ENCODE peak calls at places on chromosome 11, in ten cellular contexts. R is OCI-LY7, O is brain microvascular endothelial cell, Z is GM23248, Y is breast epithelium, C is spleen, X is PC-3, W is HAP-1, M is upper lobe of right lung, Q is epithelial cell of esophagus. A is an unnamed sample.

GRCh38 chr11:44899959-44900358 is 50.7 kb downstream of the TP53I11 start:
- DNase-seq in R (peak), O (peak), Z (peak), Y (no peak), C (no peak), X (peak), W (peak), M (no peak), Q (peak), A (no peak)

GRCh38 chr11:116420770-116421528 is 351.8 kb downstream of the BUD13 start:
- DNase-seq in R (no peak), O (peak), Z (peak), Y (no peak), C (no peak), X (peak), W (no peak), M (no peak), Q (peak), A (no peak)

GRCh38 chr11:113014731-113015455 is 53.7 kb downstream of the NCAM1 start:
- DNase-seq in R (no peak), O (no peak), Z (peak), Y (no peak), C (no peak), X (no peak), W (no peak), M (no peak), Q (no peak), A (peak)

GRCh38 chr11:78993800-78994430 is 419.3 kb upstream of the NARS2 start:
- DNase-seq in R (no peak), O (no peak), Z (no peak), Y (no peak), C (no peak), X (no peak), W (no peak), M (no peak), Q (no peak), A (no peak)

GRCh38 chr11:44627911-44628729 is 62.7 kb downstream of the CD82 start:
- DNase-seq in R (no peak), O (no peak), Z (peak), Y (no peak), C (peak), X (no peak), W (no peak), M (peak), Q (no peak), A (peak)

GRCh38 chr11:12813371-12814225 is 139.4 kb downstream of the TEAD1 start:
- DNase-seq in R (no peak), O (peak), Z (peak), Y (no peak), C (no peak), X (peak), W (no peak), M (no peak), Q (peak), A (no peak)

GRCh38 chr11:78228467-78228866 is 39.7 kb downstream of the USP35 start:
- DNase-seq in R (peak), O (peak), Z (peak), Y (no peak), C (no peak), X (peak), W (peak), M (no peak), Q (peak), A (no peak)

GRCh38 chr11:115244314-115244713 is 259.9 kb downstream of the CADM1 start:
- DNase-seq in R (no peak), O (no peak), Z (no peak), Y (no peak), C (no peak), X (no peak), W (no peak), M (no peak), Q (no peak), A (no peak)

GRCh38 chr11:123076484-123076883 is 14.5 kb upstream of the HSPA8 start:
- DNase-seq in R (no peak), O (no peak), Z (no peak), Y (no peak), C (no peak), X (no peak), W (no peak), M (no peak), Q (no peak), A (no peak)

GRCh38 chr11:123413636-123414035 is 16.4 kb upstream of the GRAMD1B start:
- DNase-seq in R (no peak), O (no peak), Z (peak), Y (no peak), C (no peak), X (no peak), W (no peak), M (no peak), Q (no peak), A (no peak)

GRCh38 chr11:73983764-73984543 is 1.3 kb upstream of the UCP2 start:
- DNase-seq in R (peak), O (no peak), Z (no peak), Y (peak), C (peak), X (no peak), W (no peak), M (peak), Q (no peak), A (peak)
- H3K4me3 ChIP-seq in R (peak), O (peak), Z (peak), Y (peak), C (peak), X (peak), W (peak), M (peak), Q (peak), A (peak)

GRCh38 chr11:20022363-20023081 is 137.8 kb downstream of the DBX1 start:
- DNase-seq in R (peak), O (peak), Z (no peak), Y (no peak), C (no peak), X (peak), W (peak), M (no peak), Q (peak), A (no peak)

GRCh38 chr11:20023082-20023426 is 137.2 kb downstream of the DBX1 start:
- DNase-seq in R (no peak), O (no peak), Z (no peak), Y (no peak), C (no peak), X (no peak), W (no peak), M (no peak), Q (no peak), A (no peak)

GRCh38 chr11:20025331-20025840 is 134.9 kb downstream of the DBX1 start:
- DNase-seq in R (no peak), O (no peak), Z (no peak), Y (no peak), C (no peak), X (no peak), W (no peak), M (no peak), Q (no peak), A (no peak)

GRCh38 chr11:20021771-20022362 is 138.4 kb downstream of the DBX1 start:
- DNase-seq in R (no peak), O (no peak), Z (no peak), Y (no peak), C (no peak), X (no peak), W (peak), M (no peak), Q (no peak), A (no peak)

DNA sequence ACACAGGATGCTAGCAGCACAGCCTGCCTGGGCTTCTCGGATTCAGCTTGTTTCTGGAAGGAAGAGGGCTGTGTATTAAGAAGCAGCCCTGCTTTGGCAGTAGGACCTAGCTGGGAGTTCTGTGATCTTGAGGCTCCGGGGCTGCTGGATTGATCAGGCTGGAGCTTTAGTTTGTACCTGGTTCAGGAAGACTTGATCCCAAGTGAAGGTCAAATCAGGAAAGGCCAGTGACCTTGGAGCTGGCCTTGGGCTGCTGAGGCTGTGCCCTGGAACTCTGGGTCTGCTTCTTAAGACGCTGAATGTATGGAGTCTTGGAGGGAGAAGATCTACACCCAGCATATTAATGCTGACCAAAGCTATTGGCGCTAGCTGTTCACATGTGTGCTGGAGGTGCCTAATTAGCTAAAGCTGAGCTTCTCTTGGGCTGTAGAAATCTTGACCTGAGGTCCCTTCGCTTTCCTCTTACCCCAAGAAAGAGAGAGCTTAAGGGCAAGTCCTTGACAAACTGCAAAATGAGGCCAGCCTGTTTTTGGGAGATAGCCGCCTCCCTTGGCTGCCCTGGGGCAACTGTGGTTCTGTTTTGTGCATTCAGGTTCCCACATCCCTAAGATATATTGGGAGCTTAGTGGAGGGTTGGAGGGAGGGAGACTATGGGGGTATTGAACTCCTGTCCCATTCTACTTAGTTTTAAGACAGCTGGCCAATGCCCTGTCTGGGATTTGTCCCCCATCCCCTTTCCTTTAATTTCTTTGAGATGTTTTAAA is 135.9 kb downstream of the DBX1 start:
- DNase-seq in R (no peak), O (no peak), Z (no peak), Y (no peak), C (no peak), X (no peak), W (no peak), M (no peak), Q (no peak), A (no peak)
- H3K4me3 ChIP-seq in R (no peak), O (peak), Z (no peak), Y (no peak), C (no peak), X (no peak), W (no peak), M (no peak), Q (peak), A (no peak)

DNA sequence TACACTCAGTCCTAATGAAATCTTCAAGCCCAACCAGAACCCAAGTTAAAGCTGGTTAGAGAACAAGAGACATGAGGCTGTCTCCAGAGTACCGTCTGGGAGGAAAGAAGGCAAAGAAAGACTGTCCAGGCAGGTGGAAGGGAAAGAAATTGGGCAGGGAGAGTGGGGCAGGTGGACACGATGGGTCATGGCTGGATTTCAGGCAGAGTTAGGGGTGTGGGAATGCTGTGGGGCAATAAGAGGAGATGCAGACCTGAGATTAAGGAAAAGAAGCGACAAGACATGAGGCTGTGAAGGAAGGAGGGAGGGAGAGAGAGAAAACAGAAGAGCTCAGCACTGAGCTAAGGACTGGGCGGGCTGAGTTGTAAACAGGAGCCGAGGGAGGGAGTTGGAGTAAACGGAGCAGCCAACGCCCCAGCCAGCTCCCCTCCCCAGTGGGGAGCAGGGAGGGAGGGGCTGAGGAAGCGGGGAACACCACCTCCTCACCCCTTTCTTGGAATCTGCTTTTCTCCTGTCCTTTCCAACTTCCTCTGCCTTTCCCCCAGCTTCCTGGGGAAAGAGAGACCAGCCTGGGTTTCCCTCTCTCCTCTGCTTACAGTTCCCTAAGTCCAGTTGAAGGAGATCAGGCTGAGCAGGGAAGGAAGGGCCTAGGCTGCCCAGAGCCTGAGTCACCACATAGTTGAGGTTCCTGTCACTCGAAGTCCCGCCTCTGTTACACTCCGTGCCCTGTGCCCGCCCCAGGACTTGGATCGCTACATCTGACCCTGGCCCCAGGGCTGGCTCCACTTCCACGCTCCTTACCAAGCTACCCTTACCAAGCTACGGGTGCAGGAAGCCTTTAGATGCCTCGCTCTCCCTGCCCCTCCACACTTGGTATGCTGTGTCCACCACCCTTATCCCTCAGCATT is 6.6 kb upstream of the AHNAK start:
- DNase-seq in R (no peak), O (peak), Z (peak), Y (peak), C (peak), X (peak), W (peak), M (peak), Q (peak), A (no peak)
- H3K4me3 ChIP-seq in R (no peak), O (peak), Z (peak), Y (peak), C (peak), X (peak), W (no peak), M (peak), Q (peak), A (no peak)

GRCh38 chr11:71283960-71284359 is 31.6 kb upstream of the SHANK2 start:
- DNase-seq in R (no peak), O (no peak), Z (no peak), Y (peak), C (peak), X (peak), W (no peak), M (peak), Q (peak), A (no peak)
- H3K4me3 ChIP-seq in R (no peak), O (no peak), Z (no peak), Y (peak), C (no peak), X (peak), W (no peak), M (peak), Q (peak), A (no peak)

DNA sequence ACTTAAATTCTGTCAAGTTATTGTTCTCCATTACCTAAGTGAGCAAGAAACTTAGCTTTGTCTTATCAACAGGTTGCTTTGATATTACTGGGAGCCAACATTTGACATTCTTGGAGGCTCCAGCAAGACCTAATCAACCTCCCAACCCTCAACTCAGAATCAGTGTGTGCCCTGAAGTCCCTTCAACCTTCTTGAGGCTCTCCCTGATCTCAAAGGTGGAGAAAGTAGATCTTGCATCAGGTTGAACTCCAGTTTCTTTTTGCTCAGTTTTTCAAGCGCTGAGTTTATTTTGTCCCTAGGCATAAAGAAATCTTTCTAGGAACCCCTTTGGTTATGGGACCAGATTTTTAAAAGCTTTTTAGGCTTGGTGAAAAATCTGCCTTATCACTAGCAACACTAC is 1.4 kb downstream of the FAM111A start:
- DNase-seq in R (peak), O (no peak), Z (no peak), Y (no peak), C (no peak), X (peak), W (no peak), M (no peak), Q (no peak), A (no peak)
- H3K4me3 ChIP-seq in R (peak), O (peak), Z (peak), Y (peak), C (peak), X (peak), W (no peak), M (peak), Q (peak), A (peak)

GRCh38 chr11:62444835-62445234 is 26.0 kb downstream of the SCGB1A1 start:
- DNase-seq in R (no peak), O (no peak), Z (no peak), Y (no peak), C (no peak), X (no peak), W (no peak), M (no peak), Q (no peak), A (no peak)
- H3K4me3 ChIP-seq in R (no peak), O (peak), Z (peak), Y (peak), C (peak), X (no peak), W (no peak), M (peak), Q (peak), A (peak)

GRCh38 chr11:93537022-93537421 is 6.2 kb downstream of the SMCO4 start:
- DNase-seq in R (no peak), O (no peak), Z (peak), Y (no peak), C (no peak), X (no peak), W (no peak), M (no peak), Q (no peak), A (peak)
- H3K4me3 ChIP-seq in R (no peak), O (no peak), Z (no peak), Y (peak), C (peak), X (no peak), W (no peak), M (peak), Q (no peak), A (no peak)